ENCODE peak calls at places on chromosomes 6 and 20, in six cellular contexts. D is psoas muscle; U is GM23248; O is A549; E is effector memory CD4-positive, alpha-beta T cell; R is CD8-positive, alpha-beta memory T cell. L is an unnamed sample.

GRCh38 chr6:126909493-126909892 is 209.0 kb upstream of the RSPO3 start:
- DNase-seq in E (no peak), R (no peak), O (no peak), U (no peak), D (no peak), L (no peak)

GRCh38 chr6:31175961-31176360 is 5.5 kb upstream of the POU5F1 start:
- DNase-seq in D (no peak), O (no peak), U (peak; percentile 69), R (no peak), E (no peak), L (no peak)

GRCh38 chr6:136956590-136957573 is 34.8 kb downstream of the SLC35D3 start:
- DNase-seq in O (no peak), U (no peak), D (no peak), R (no peak), E (no peak), L (no peak)

GRCh38 chr20:52425253-52425652 is 233.7 kb upstream of the ZFP64 start:
- DNase-seq in E (no peak), R (no peak), O (no peak), U (peak; percentile 72), D (no peak), L (no peak)

GRCh38 chr20:14956026-14956425 is 618.6 kb upstream of the FLRT3 start:
- DNase-seq in U (no peak), E (no peak), O (no peak), R (no peak), D (no peak), L (no peak)

GRCh38 chr6:167704396-167704801 is 122.3 kb upstream of the AFDN start:
- DNase-seq in U (no peak), O (no peak), R (no peak), E (no peak), D (no peak), L (no peak)

GRCh38 chr6:165059032-165059431 is 250.4 kb downstream of the C6orf118 start:
- DNase-seq in O (no peak), R (no peak), E (no peak), D (no peak), U (peak; percentile 45), L (no peak)

GRCh38 chr20:10329387-10330005 is 104.5 kb downstream of the MKKS start:
- DNase-seq in R (no peak), D (no peak), O (no peak), E (no peak), U (no peak), L (no peak)

GRCh38 chr6:22113046-22113766 is 183.6 kb downstream of the PRL start:
- DNase-seq in R (no peak), E (no peak), D (no peak), O (peak; percentile 55), U (peak; percentile 99), L (no peak)

GRCh38 chr6:25511386-25511785 is 140.6 kb upstream of the SCGN start:
- DNase-seq in D (no peak), E (no peak), U (peak; percentile 81), O (no peak), R (no peak), L (no peak)

GRCh38 chr6:21587182-21587924 is 6.2 kb upstream of the SOX4 start:
- DNase-seq in U (peak; percentile 74), D (peak; percentile 78), E (no peak), O (peak; percentile 36), R (no peak), L (peak; percentile 58)

GRCh38 chr6:113809818-113810217 is 47.3 kb upstream of the MARCKS start:
- DNase-seq in R (no peak), D (no peak), U (no peak), E (no peak), O (no peak), L (no peak)

GRCh38 chr20:13786143-13786828 is 1.5 kb downstream of the NDUFAF5 start:
- DNase-seq in E (no peak), D (no peak), O (no peak), R (no peak), U (no peak), L (peak; percentile 20)
- H3K27ac ChIP-seq in E (no peak overlapping the region), D (peak overlapping the region; percentile 98), O (peak overlapping the region; percentile 86), R (peak overlapping the region; percentile 45), U (no peak overlapping the region), L (no peak overlapping the region)

GRCh38 chr6:158758464-158758863 is 60.7 kb downstream of the EZR start:
- DNase-seq in R (no peak), E (no peak), U (no peak), D (no peak), O (no peak), L (no peak)
- H3K4me1 ChIP-seq in R (no peaks in the 10 kb centered on the region), E (no peaks in the 10 kb centered on the region), U (no peaks in the 10 kb centered on the region), D (no peaks in the 10 kb centered on the region), O (no peaks in the 10 kb centered on the region), L (no peaks in the 10 kb centered on the region)

GRCh38 chr20:13312300-13312699 is 91.2 kb downstream of the ISM1 start:
- DNase-seq in D (no peak), O (no peak), E (no peak), U (peak; percentile 38), R (no peak), L (no peak)

GRCh38 chr20:13318871-13319521 is 97.9 kb downstream of the ISM1 start:
- DNase-seq in R (no peak), E (no peak), D (no peak), O (no peak), U (no peak), L (no peak)

GRCh38 chr20:13307562-13308163 is 86.6 kb downstream of the ISM1 start:
- DNase-seq in U (no peak), E (no peak), D (no peak), O (no peak), R (no peak), L (no peak)

GRCh38 chr20:13317439-13317838 is 96.4 kb downstream of the ISM1 start:
- DNase-seq in O (no peak), E (no peak), R (no peak), D (no peak), U (no peak), L (no peak)

DNA sequence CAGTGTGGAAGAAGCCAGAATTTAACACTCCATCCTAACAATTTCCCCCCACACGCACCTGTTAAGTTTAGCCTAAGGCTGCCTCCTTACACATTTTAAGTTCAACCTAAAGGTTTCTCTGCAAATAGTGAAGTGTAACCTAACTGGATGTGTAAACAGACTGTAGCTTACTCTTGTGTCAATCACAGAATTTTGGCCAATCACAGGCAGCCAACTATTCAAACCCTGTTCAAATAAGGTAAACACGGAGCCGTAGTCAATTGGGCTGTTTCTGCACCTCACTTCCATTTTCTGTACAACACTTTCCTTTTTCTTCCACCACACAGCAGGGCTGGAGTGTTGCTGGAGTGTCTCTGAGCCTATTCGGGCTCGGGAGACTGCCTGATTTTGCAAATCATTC is 92.1 kb downstream of the ISM1 start:
- DNase-seq in O (no peak), E (no peak), D (no peak), R (no peak), U (no peak), L (no peak)
- H3K27ac ChIP-seq in O (no peak overlapping the region), E (no peak overlapping the region), D (no peak overlapping the region), R (no peak overlapping the region), U (no peak overlapping the region), L (no peak overlapping the region)

DNA sequence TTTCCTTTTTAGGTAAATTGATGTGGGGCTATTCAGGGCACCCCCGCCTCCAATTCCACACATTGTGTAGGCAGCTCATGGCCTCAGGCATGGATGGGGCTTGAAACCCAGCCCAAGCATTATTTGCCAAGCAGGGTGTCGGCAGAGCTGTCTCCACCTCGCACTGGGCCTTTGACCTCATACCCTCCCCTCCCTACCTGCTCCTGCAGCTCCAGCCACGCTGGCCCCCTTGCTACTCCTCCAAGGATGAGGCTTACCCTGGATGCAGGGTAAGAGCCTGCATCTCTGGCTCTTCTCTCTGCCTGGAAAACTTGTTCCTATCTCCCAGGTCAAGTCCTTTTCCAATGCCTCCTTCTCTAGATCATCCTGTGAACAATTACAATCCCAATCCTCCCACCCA is 232.6 kb downstream of the SOD2 start:
- DNase-seq in E (no peak), D (no peak), U (no peak), O (no peak), R (no peak), L (no peak)
- H3K4me1 ChIP-seq in E (no peaks in the 10 kb centered on the region), D (no peaks in the 10 kb centered on the region), U (no peaks in the 10 kb centered on the region), O (no peaks in the 10 kb centered on the region), R (no peaks in the 10 kb centered on the region), L (no peaks in the 10 kb centered on the region)

GRCh38 chr6:52514514-52514913 is 62.3 kb downstream of the TRAM2 start:
- DNase-seq in E (no peak), U (peak; percentile 90), O (no peak), R (no peak), D (peak; percentile 75), L (no peak)

GRCh38 chr6:52513896-52514295 is 63.0 kb downstream of the TRAM2 start:
- DNase-seq in U (peak; percentile 48), R (no peak), O (no peak), D (no peak), E (no peak), L (no peak)

GRCh38 chr6:52516269-52516668 is 60.6 kb downstream of the TRAM2 start:
- DNase-seq in R (no peak), D (no peak), O (no peak), E (no peak), U (peak; percentile 30), L (no peak)

GRCh38 chr6:52516943-52517342 is 59.9 kb downstream of the TRAM2 start:
- DNase-seq in R (no peak), U (no peak), O (no peak), E (no peak), D (no peak), L (no peak)

DNA sequence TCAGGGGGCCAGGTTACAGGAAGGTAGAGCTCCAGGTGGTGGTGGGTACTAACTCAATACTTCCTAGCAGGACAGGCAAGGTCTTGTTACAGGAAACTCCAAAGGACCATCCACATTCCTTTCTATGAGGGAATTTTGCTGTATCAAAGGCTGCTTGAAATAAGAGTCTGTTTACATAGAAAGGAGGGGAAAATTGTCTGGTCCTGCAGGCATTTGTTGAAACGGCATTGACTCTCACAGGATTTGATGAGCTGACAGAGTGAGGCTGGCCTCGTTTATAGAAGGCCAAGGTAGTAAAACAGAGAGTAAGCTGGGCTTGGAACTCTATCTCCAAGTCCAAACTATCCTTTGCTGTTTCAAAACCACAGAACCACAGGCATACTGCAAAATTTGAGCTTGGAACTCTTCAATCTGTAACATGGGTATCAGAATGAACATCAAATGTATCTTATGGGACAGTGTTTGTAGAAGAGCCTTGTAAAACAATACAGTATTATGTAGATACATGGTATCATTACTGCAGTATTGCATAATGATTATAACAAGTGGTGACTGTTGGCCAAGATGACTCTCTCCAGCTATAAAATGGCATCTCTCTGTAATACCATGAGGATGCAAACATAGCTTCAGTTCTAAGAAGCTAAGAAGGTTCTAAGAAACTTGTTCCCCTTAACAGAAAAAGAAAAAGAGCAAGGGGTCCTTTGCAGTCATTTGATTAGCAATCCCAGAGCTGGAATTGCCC is 61.5 kb downstream of the TRAM2 start:
- DNase-seq in D (no peak), E (no peak), O (no peak), R (no peak), U (peak; percentile 67), L (no peak)
- H3K27ac ChIP-seq in D (peak overlapping the region; percentile 36), E (no peak overlapping the region), O (peak overlapping the region; percentile 96), R (no peak overlapping the region), U (peak overlapping the region; percentile 98), L (no peak overlapping the region)

GRCh38 chr20:6103301-6103700 is 19.5 kb downstream of the FERMT1 start:
- DNase-seq in U (no peak), E (no peak), R (no peak), D (no peak), O (no peak), L (peak; percentile 88)
- H3K4me1 ChIP-seq in U (peaks cover 9% of the 10 kb centered on the region), E (no peaks in the 10 kb centered on the region), R (no peaks in the 10 kb centered on the region), D (no peaks in the 10 kb centered on the region), O (no peaks in the 10 kb centered on the region), L (no peaks in the 10 kb centered on the region)

GRCh38 chr6:39776581-39776980 is 15.6 kb upstream of the DAAM2 start:
- DNase-seq in U (no peak), O (no peak), R (no peak), D (no peak), E (no peak), L (no peak)
- H3K27ac ChIP-seq in U (no peak overlapping the region), O (no peak overlapping the region), R (no peak overlapping the region), D (no peak overlapping the region), E (no peak overlapping the region), L (no peak overlapping the region)